ENCODE peak calls at places on chromosome 12, in five cellular contexts. M is stimulated activated CD4-positive, alpha-beta T cell treated with anti-CD3 and anti-CD28 coated beads, Interleukin-15, amount 100 ng/mL, for 1 hour; Q is AG10803; N is HT1080; A is left lung. G is an unnamed sample.

GRCh38 chr12:126030573-126030972 is 965.3 kb downstream of the AACS start:
- DNase-seq in M (no peak), Q (no peak), N (no peak), A (no peak), G (no peak)

GRCh38 chr12:26555139-26555538 is 277.9 kb downstream of the ITPR2 start:
- DNase-seq in M (no peak), Q (peak; percentile 4), N (peak; percentile 34), A (no peak), G (no peak)

GRCh38 chr12:32988982-32989381 is 92.4 kb upstream of the PKP2 start:
- DNase-seq in M (no peak), Q (no peak), N (no peak), A (no peak), G (no peak)

GRCh38 chr12:28114488-28114887 is 75.8 kb upstream of the CCDC91 start:
- DNase-seq in M (no peak), Q (peak; percentile 14), N (peak; percentile 15), A (no peak), G (no peak)

GRCh38 chr12:127485528-127485927 is 781.4 kb upstream of the TMEM132C start:
- DNase-seq in M (no peak), Q (peak; percentile 86), N (peak; percentile 89), A (no peak), G (no peak)

GRCh38 chr12:27984275-27984674 is 11.7 kb upstream of the PTHLH start:
- DNase-seq in M (no peak), Q (peak; percentile 72), N (peak; percentile 87), A (no peak), G (no peak)

GRCh38 chr12:3145546-3146310 is 68.5 kb downstream of the TSPAN9 start:
- DNase-seq in M (no peak), Q (no peak), N (no peak), A (no peak), G (no peak)

GRCh38 chr12:14810953-14811483 is 3.0 kb downstream of the SMCO3 start:
- DNase-seq in M (no peak), Q (no peak), N (peak; percentile 49), A (no peak), G (peak; percentile 5)

GRCh38 chr12:117350140-117350539 is 11.3 kb downstream of the NOS1 start:
- DNase-seq in M (no peak), Q (no peak), N (no peak), A (no peak), G (no peak)

GRCh38 chr12:52517005-52517835 is 3.0 kb downstream of the KRT5 start:
- DNase-seq in M (no peak), Q (no peak), N (no peak), A (no peak), G (no peak)

GRCh38 chr12:67415473-67415872 is 146.3 kb downstream of the CAND1 start:
- DNase-seq in M (no peak), Q (peak; percentile 65), N (peak; percentile 20), A (no peak), G (peak; percentile 56)

GRCh38 chr12:92615703-92616102 is 87.1 kb upstream of the PLEKHG7 start:
- DNase-seq in M (no peak), Q (no peak), N (no peak), A (no peak), G (no peak)

GRCh38 chr12:21751517-21751916 is 23.0 kb downstream of the KCNJ8 start:
- DNase-seq in M (no peak), Q (peak; percentile 39), N (no peak), A (no peak), G (no peak)

GRCh38 chr12:79426121-79426520 is 264.6 kb downstream of the PAWR start:
- DNase-seq in M (no peak), Q (peak; percentile 60), N (no peak), A (no peak), G (no peak)

GRCh38 chr12:93461503-93461902 is 5.8 kb upstream of the MRPL42 start:
- DNase-seq in M (no peak), Q (no peak), N (no peak), A (no peak), G (no peak)

GRCh38 chr12:113844495-113845175 is 121.5 kb downstream of the RBM19 start:
- DNase-seq in M (no peak), Q (no peak), N (no peak), A (no peak), G (no peak)

GRCh38 chr12:52307836-52308806 is 13.1 kb downstream of the KRT83 start:
- DNase-seq in M (no peak), Q (peak; percentile 45), N (no peak), A (peak; percentile 89), G (peak; percentile 51)

GRCh38 chr12:47080725-47081502 is 1.2 kb upstream of the AMIGO2 start:
- DNase-seq in M (no peak), Q (peak; percentile 70), N (peak; percentile 79), A (peak; percentile 94), G (no peak)

G was measured in NCI-H526 treated with DMSO at 0.1 percent for 48 hours.